ENCODE peak calls at places on chromosomes 6 and 20, in eight cellular contexts. V is tibial nerve, W is GM23338, U is kidney epithelial cell, A is GM13977, F is AG10803, X is activated B cell treated with CpG ODN at 0.5 μM for 24 hours, K is neural crest cell. O is an unnamed sample.

GRCh38 chr6:151087861-151088598 is 151.7 kb upstream of the AKAP12 start:
- DNase-seq in F (peak), U (no peak), A (no peak), K (no peak), V (peak), W (peak), X (no peak), O (peak)

GRCh38 chr6:75210885-75211739 is 5.3 kb upstream of the COL12A1 start:
- DNase-seq in W (peak), V (peak), F (peak), K (peak), U (no peak), A (peak), X (no peak), O (peak)

GRCh38 chr20:22560817-22561216 is 23.6 kb downstream of the FOXA2 start:
- DNase-seq in X (no peak), F (no peak), U (no peak), A (no peak), K (no peak), W (peak), V (no peak), O (no peak)

GRCh38 chr6:99148761-99149160 is 200.7 kb downstream of the FAXC start:
- DNase-seq in W (no peak), K (no peak), A (no peak), U (no peak), F (no peak), V (no peak), X (no peak), O (no peak)

GRCh38 chr20:35821807-35822242 is 50.0 kb downstream of the PHF20 start:
- DNase-seq in W (no peak), K (no peak), X (no peak), V (no peak), U (no peak), A (no peak), F (peak), O (peak)

GRCh38 chr6:112251170-112251945 is 3.0 kb downstream of the LAMA4 start:
- DNase-seq in V (peak), F (peak), K (no peak), U (peak), W (no peak), A (no peak), X (no peak), O (peak)

GRCh38 chr6:6008648-6009421 is 2.1 kb upstream of the NRN1 start:
- DNase-seq in U (peak), W (peak), F (peak), X (peak), A (peak), V (peak), K (peak), O (no peak)

GRCh38 chr6:72811971-72812421 is 190.1 kb downstream of the KCNQ5 start:
- DNase-seq in A (no peak), K (no peak), F (no peak), W (peak), X (no peak), U (no peak), V (no peak), O (peak)

GRCh38 chr6:17130786-17131185 is 28.9 kb downstream of the STMND1 start:
- DNase-seq in A (no peak), K (no peak), V (no peak), U (no peak), F (peak), X (no peak), W (no peak), O (no peak)

GRCh38 chr6:72530152-72530551 is 91.7 kb upstream of the KCNQ5 start:
- DNase-seq in V (no peak), K (no peak), X (no peak), U (no peak), A (no peak), W (no peak), F (peak), O (peak)

GRCh38 chr6:162099685-162100084 is 627.9 kb downstream of the PRKN start:
- DNase-seq in V (no peak), K (no peak), W (no peak), A (no peak), F (peak), U (peak), X (no peak), O (peak)

GRCh38 chr6:110341671-110342304 is 16.4 kb downstream of the METTL24 start:
- DNase-seq in W (peak), F (no peak), A (no peak), X (no peak), U (no peak), V (no peak), K (peak), O (no peak)

GRCh38 chr6:146915671-146916127 is 288.5 kb upstream of the STXBP5 start:
- DNase-seq in W (no peak), F (peak), U (no peak), A (no peak), V (no peak), K (no peak), X (no peak), O (peak)

GRCh38 chr6:127857051-127857637 is 43.7 kb downstream of the THEMIS start:
- DNase-seq in U (no peak), V (no peak), X (no peak), K (no peak), F (no peak), W (no peak), A (no peak), O (no peak)

GRCh38 chr6:71091167-71091566 is 134.3 kb upstream of the B3GAT2 start:
- DNase-seq in X (no peak), F (no peak), U (no peak), W (no peak), K (no peak), V (no peak), A (no peak), O (no peak)

GRCh38 chr6:99979953-99980352 is 14.1 kb downstream of the MCHR2 start:
- DNase-seq in A (no peak), F (no peak), X (no peak), K (no peak), U (no peak), V (no peak), W (no peak), O (no peak)

GRCh38 chr20:40532103-40532502 is 156.9 kb downstream of the MAFB start:
- DNase-seq in U (no peak), A (no peak), X (no peak), W (peak), K (no peak), F (no peak), V (no peak), O (peak)

GRCh38 chr6:129609635-129610034 is 100.3 kb downstream of the ARHGAP18 start:
- DNase-seq in X (no peak), F (no peak), U (no peak), K (no peak), W (no peak), A (no peak), V (peak), O (peak)

GRCh38 chr20:1854246-1854645 is 41.0 kb upstream of the SIRPA start:
- DNase-seq in F (no peak), V (no peak), X (no peak), A (no peak), U (no peak), K (no peak), W (no peak), O (no peak)

GRCh38 chr6:44667668-44668390 is 280.3 kb downstream of the CDC5L start:
- DNase-seq in K (peak), X (no peak), W (peak), F (no peak), A (peak), U (no peak), V (peak), O (no peak)

GRCh38 chr6:157761331-157761921 is 61.6 kb upstream of the SNX9 start:
- DNase-seq in W (no peak), A (peak), X (no peak), K (no peak), F (peak), U (peak), V (no peak), O (no peak)

GRCh38 chr6:157761926-157762325 is 61.1 kb upstream of the SNX9 start:
- DNase-seq in W (no peak), K (no peak), X (no peak), A (no peak), U (no peak), V (no peak), F (no peak), O (no peak)

GRCh38 chr6:157763129-157763893 is 59.7 kb upstream of the SNX9 start:
- DNase-seq in X (no peak), K (no peak), A (no peak), W (peak), F (peak), V (no peak), U (peak), O (peak)

GRCh38 chr6:157763894-157764345 is 59.1 kb upstream of the SNX9 start:
- DNase-seq in V (no peak), X (no peak), F (no peak), A (no peak), K (no peak), U (no peak), W (no peak), O (no peak)

GRCh38 chr6:157762636-157763035 is 60.4 kb upstream of the SNX9 start:
- DNase-seq in A (no peak), W (no peak), X (no peak), K (no peak), F (no peak), U (no peak), V (no peak), O (no peak)
- TF ChIP-seq CTCF in A (peak), W (peak), X (no peak), K (no peak), F (peak), U (peak), V (no peak), O (peak)

DNA sequence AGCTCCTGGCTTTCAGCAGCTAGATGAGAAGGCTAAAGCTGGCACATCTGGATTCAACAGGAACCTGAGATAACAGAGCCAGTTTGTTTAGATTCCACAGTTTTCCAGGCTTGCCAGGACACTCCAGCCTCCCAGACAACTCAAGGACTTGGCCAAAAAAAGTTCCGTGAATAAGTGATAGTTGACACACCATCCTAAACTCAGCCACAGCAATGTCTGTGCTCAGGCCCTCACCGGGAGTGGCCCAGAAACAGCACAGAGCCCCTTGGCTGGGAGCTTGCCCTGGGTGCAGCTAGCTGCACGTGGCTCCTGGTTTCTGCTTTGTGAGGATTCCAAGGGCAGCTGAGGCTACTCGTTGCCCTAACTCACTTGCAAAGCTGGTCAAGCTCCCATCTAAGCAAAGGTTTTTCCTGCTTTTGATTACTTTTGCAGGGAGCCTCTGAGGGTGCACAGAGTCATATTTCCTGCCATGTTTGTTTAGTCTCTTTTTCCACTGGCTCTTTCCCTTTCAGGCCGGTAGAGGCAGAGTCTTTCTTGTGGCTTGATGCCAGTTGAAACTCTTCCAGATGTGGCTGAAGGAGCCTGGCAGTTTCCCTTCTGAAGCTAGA is 118.3 kb upstream of the ECI2 start:
- DNase-seq in U (no peak), X (no peak), A (no peak), K (no peak), V (peak), F (peak), W (no peak), O (peak)
- TF ChIP-seq CTCF in U (peak), X (no peak), A (no peak), K (no peak), V (no peak), F (peak), W (no peak), O (peak)

GRCh38 chr6:30763618-30764489 is 19.5 kb upstream of the IER3 start:
- DNase-seq in F (no peak), U (peak), K (no peak), X (no peak), V (no peak), W (no peak), A (no peak), O (no peak)
- TF ChIP-seq CTCF in F (peak), U (no peak), K (peak), X (no peak), V (no peak), W (no peak), A (no peak), O (peak)

DNA sequence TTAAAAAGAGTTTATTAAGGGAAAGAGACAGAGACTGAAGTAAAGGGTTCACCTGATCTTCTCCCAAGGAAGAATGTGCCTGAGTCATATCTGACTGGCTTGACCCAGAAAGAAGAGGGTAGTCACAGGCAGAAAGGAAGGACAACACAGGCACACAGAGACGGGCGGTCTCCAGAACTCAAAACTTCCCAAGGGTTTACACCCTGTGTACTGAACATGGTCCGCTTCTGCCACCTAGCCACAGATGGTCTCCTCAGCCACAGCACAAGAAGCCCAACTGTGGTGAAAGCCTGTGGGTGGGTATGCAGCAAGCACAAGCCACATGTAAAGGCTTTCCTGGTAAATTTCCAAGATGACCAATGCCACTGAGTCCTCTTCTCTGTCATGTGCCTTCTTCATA is 17.2 kb downstream of the UNC5CL start:
- DNase-seq in K (no peak), A (no peak), W (no peak), V (no peak), U (no peak), F (peak), X (no peak), O (peak)
- TF ChIP-seq CTCF in K (no peak), A (peak), W (no peak), V (no peak), U (peak), F (peak), X (no peak), O (peak)

GRCh38 chr6:32796848-32797776 is 19.7 kb downstream of the HLA-DOB start:
- DNase-seq in F (peak), K (peak), W (peak), A (peak), V (peak), U (no peak), X (peak), O (peak)
- TF ChIP-seq CTCF in F (peak), K (peak), W (peak), A (peak), V (peak), U (peak), X (peak), O (peak)

GRCh38 chr20:57482796-57483195 is 42.1 kb downstream of the CTCFL start:
- DNase-seq in U (no peak), A (no peak), V (no peak), W (no peak), X (no peak), F (no peak), K (no peak), O (no peak)
- TF ChIP-seq CTCF in U (no peak), A (no peak), V (no peak), W (no peak), X (no peak), F (no peak), K (no peak), O (no peak)

DNA sequence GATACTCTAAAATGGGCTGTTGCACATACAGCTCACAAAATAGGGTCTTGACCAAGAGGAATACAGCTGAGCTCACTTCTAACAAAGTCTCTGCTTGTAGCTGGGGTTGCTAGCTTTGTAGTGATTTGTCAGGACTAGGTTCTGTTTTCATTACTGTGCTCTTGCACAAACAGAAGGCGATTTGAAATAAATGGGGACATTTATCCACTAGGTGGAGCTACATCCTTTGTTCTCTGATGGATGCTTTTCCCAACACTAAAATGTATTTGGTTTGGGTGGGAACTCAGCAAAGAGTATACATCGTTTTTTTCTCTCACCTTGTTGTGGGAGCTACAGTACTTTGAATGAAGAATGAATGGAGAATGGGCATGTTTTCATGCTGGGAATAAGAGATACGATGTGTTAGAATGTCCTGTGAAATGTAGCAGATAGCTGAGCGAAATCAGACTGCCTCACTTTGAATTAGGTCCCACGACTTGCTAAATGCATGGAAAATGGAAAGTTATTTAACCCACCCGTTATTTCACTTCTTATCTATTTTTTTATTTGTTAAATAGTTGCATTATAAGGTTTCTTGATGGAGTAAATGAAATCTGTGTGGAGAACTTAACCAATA is 494.7 kb upstream of the MAP3K7 start:
- DNase-seq in F (peak), X (no peak), K (peak), W (peak), V (peak), A (peak), U (peak), O (peak)
- TF ChIP-seq CTCF in F (peak), X (no peak), K (peak), W (peak), V (peak), A (peak), U (peak), O (peak)

GRCh38 chr6:89522778-89523177 is 89.8 kb downstream of the ANKRD6 start:
- DNase-seq in K (no peak), X (no peak), U (no peak), A (no peak), V (no peak), F (no peak), W (peak), O (no peak)

GRCh38 chr6:89527634-89528033 is 94.7 kb downstream of the ANKRD6 start:
- DNase-seq in V (no peak), K (no peak), F (no peak), U (peak), X (no peak), W (no peak), A (no peak), O (no peak)

GRCh38 chr6:89528865-89529264 is 95.9 kb downstream of the ANKRD6 start:
- DNase-seq in K (no peak), F (no peak), A (no peak), U (no peak), V (no peak), W (no peak), X (no peak), O (no peak)

GRCh38 chr6:89526563-89526869 is 93.6 kb downstream of the ANKRD6 start:
- DNase-seq in U (no peak), V (no peak), A (no peak), W (no peak), K (no peak), X (no peak), F (no peak), O (no peak)

GRCh38 chr6:89525786-89526562 is 93.0 kb downstream of the ANKRD6 start:
- DNase-seq in K (no peak), U (no peak), W (no peak), A (no peak), F (no peak), V (no peak), X (no peak), O (no peak)
- TF ChIP-seq CTCF in K (no peak), U (no peak), W (no peak), A (no peak), F (no peak), V (no peak), X (no peak), O (no peak)